ENCODE peak calls at places on chromosomes 4 and X, in seven cellular contexts. U, E, S, Y, V, A and C are unnamed samples.

GRCh38 chr4:538542-539142 is 37.5 kb downstream of the TMEM271 start:
- DNase-seq in V (no peak), S (no peak), U (no peak), A (no peak), E (no peak), Y (no peak), C (no peak)

GRCh38 chr4:85166318-85166717 is 199.8 kb upstream of the WDFY3 start:
- DNase-seq in U (no peak), A (no peak), Y (no peak), E (no peak), S (peak), V (no peak), C (no peak)

GRCh38 chrX:153649178-153649914 is 2.3 kb downstream of the DUSP9 start:
- DNase-seq in Y (peak), E (peak), S (peak), V (peak), U (peak), A (no peak), C (peak)

GRCh38 chrX:119477812-119478232 is 9.6 kb downstream of the SLC25A5 start:
- DNase-seq in A (no peak), U (no peak), V (peak), Y (no peak), S (no peak), E (no peak), C (no peak)

GRCh38 chr4:115657991-115658390 is 544.6 kb upstream of the NDST4 start:
- DNase-seq in Y (peak), U (no peak), V (no peak), E (no peak), S (no peak), A (no peak), C (no peak)

GRCh38 chr4:95268819-95269565 is 279.8 kb downstream of the UNC5C start:
- DNase-seq in Y (no peak), A (no peak), U (no peak), E (no peak), S (peak), V (no peak), C (no peak)

GRCh38 chr4:111546881-111547280 is 598.4 kb upstream of the FAM241A start:
- DNase-seq in A (no peak), S (no peak), U (no peak), V (no peak), Y (no peak), E (no peak), C (no peak)

GRCh38 chrX:18360867-18361266 is 6.4 kb upstream of the SCML2 start:
- DNase-seq in Y (no peak), V (no peak), E (no peak), U (no peak), S (peak), A (no peak), C (no peak)

GRCh38 chrX:38452603-38453002 is 100.2 kb downstream of the OTC start:
- DNase-seq in V (no peak), A (no peak), S (no peak), U (no peak), E (no peak), Y (no peak), C (no peak)

GRCh38 chrX:40003982-40004535 is 93.7 kb downstream of the BCOR start:
- DNase-seq in E (no peak), V (no peak), S (no peak), Y (no peak), A (no peak), U (no peak), C (no peak)

GRCh38 chr4:158810487-158811215 is 41.8 kb downstream of the FNIP2 start:
- DNase-seq in S (peak), U (no peak), E (no peak), Y (peak), A (peak), V (peak), C (peak)

GRCh38 chr4:76811604-76812412 is 86.1 kb downstream of the SOWAHB start:
- DNase-seq in V (no peak), E (no peak), A (no peak), Y (peak), U (no peak), S (no peak), C (no peak)

GRCh38 chr4:100569196-100569595 is 51.4 kb upstream of the EMCN start:
- DNase-seq in Y (no peak), A (no peak), U (no peak), E (peak), S (no peak), V (no peak), C (peak)

GRCh38 chr4:175971393-175972179 is 94.1 kb upstream of the WDR17 start:
- DNase-seq in S (no peak), U (no peak), E (no peak), Y (peak), A (no peak), V (no peak), C (no peak)

GRCh38 chr4:47650584-47651130 is 165.6 kb downstream of the ATP10D start:
- DNase-seq in S (no peak), Y (no peak), E (no peak), V (no peak), A (no peak), U (no peak), C (no peak)

GRCh38 chr4:127309360-127310095 is 323.2 kb upstream of the INTU start:
- DNase-seq in Y (no peak), S (no peak), A (no peak), V (no peak), E (no peak), U (no peak), C (no peak)

GRCh38 chr4:81648576-81649272 is 177.0 kb upstream of the RASGEF1B start:
- DNase-seq in E (peak), Y (no peak), V (no peak), U (no peak), A (no peak), S (no peak), C (peak)

GRCh38 chrX:15236146-15236545 is 33.7 kb downstream of the ASB9 start:
- DNase-seq in Y (no peak), S (peak), V (no peak), A (no peak), E (no peak), U (no peak), C (no peak)

GRCh38 chrX:13899607-13900006 is 82.7 kb upstream of the GPM6B start:
- DNase-seq in V (peak), E (no peak), A (no peak), Y (no peak), U (no peak), S (peak), C (no peak)

GRCh38 chr4:121061215-121061614 is 11.1 kb downstream of the NDNF start:
- DNase-seq in S (no peak), V (no peak), Y (no peak), E (no peak), A (no peak), U (no peak), C (no peak)

GRCh38 chr4:14289708-14290107 is 662.2 kb upstream of the BOD1L1 start:
- DNase-seq in E (no peak), V (no peak), Y (no peak), A (no peak), U (no peak), S (peak), C (no peak)

GRCh38 chr4:74042681-74043080 is 4.2 kb upstream of the CXCL3 start:
- DNase-seq in S (peak), U (no peak), E (no peak), A (no peak), Y (no peak), V (peak), C (no peak)

GRCh38 chr4:3681191-3681590 is 85.0 kb upstream of the ADRA2C start:
- DNase-seq in Y (no peak), A (no peak), S (no peak), U (no peak), E (no peak), V (no peak), C (no peak)

GRCh38 chr4:121656269-121656641 is 40.5 kb downstream of the ANXA5 start:
- DNase-seq in A (peak), U (peak), Y (peak), E (peak), S (peak), V (peak), C (peak)

GRCh38 chr4:139028191-139028661 is 12.6 kb downstream of the NOCT start:
- DNase-seq in S (no peak), A (no peak), E (no peak), Y (peak), U (no peak), V (peak), C (no peak)

GRCh38 chr4:170089274-170089742 is 448 bp downstream of the AADAT start:
- DNase-seq in Y (peak), U (no peak), A (no peak), S (peak), V (peak), E (peak), C (peak)

GRCh38 chrX:19613645-19614323 is 98.5 kb upstream of the MAP3K15 start:
- DNase-seq in A (no peak), E (no peak), V (no peak), U (no peak), Y (no peak), S (no peak), C (no peak)

GRCh38 chr4:55004831-55005230 is 120.6 kb downstream of the KDR start:
- DNase-seq in U (no peak), S (no peak), Y (peak), E (no peak), A (no peak), V (no peak), C (no peak)

GRCh38 chr4:44629280-44629866 is 22.1 kb downstream of the YIPF7 start:
- DNase-seq in E (peak), U (peak), V (peak), S (peak), Y (peak), A (peak), C (peak)

GRCh38 chrX:143994206-143994605 is 110.3 kb downstream of the UBE2NL start:
- DNase-seq in U (no peak), S (peak), Y (no peak), E (no peak), A (no peak), V (no peak), C (no peak)

GRCh38 chrX:20266810-20267598 is at the start of gene RPS6KA3:
- DNase-seq in S (peak), E (peak), U (peak), Y (peak), A (no peak), V (peak), C (peak)

GRCh38 chrX:10615931-10616780 is 4.2 kb downstream of the MID1 start:
- DNase-seq in A (no peak), E (peak), S (peak), U (peak), Y (peak), V (peak), C (peak)

GRCh38 chrX:23662853-23663252 is 4.4 kb upstream of the PRDX4 start:
- DNase-seq in S (no peak), V (no peak), A (no peak), Y (no peak), U (no peak), E (peak), C (peak)

GRCh38 chrX:69361286-69361926 is 142.7 kb upstream of the NALF2 start:
- DNase-seq in A (no peak), Y (no peak), U (no peak), E (no peak), V (no peak), S (peak), C (no peak)

GRCh38 chr4:186592450-186592849 is 37.1 kb upstream of the MTNR1A start:
- DNase-seq in V (no peak), Y (no peak), S (no peak), E (no peak), U (no peak), A (no peak), C (no peak)

GRCh38 chr4:125639182-125639621 is 324.4 kb downstream of the FAT4 start:
- DNase-seq in S (no peak), E (no peak), A (no peak), Y (peak), V (no peak), U (no peak), C (no peak)

GRCh38 chr4:56655209-56655626 is 25.9 kb downstream of the HOPX start:
- DNase-seq in Y (peak), A (no peak), V (no peak), U (no peak), E (peak), S (peak), C (no peak)

GRCh38 chr4:181548873-181549541 is 694.2 kb upstream of the TENM3 start:
- DNase-seq in V (no peak), A (peak), Y (no peak), U (no peak), E (no peak), S (peak), C (no peak)

GRCh38 chr4:40502936-40503335 is 126.7 kb downstream of the RBM47 start:
- DNase-seq in V (no peak), U (no peak), E (peak), Y (no peak), A (no peak), S (no peak), C (peak)

GRCh38 chrX:77925764-77926163 is 15.3 kb downstream of the ATP7A start:
- DNase-seq in S (no peak), Y (no peak), A (no peak), V (no peak), E (no peak), U (no peak), C (no peak)

GRCh38 chr4:141220655-141221605 is at the start of gene ZNF330:
- DNase-seq in V (peak), E (peak), S (peak), A (peak), Y (peak), U (peak), C (peak)
- TF ChIP-seq CTCF in V (no peak), E (peak), S (peak), A (peak), Y (peak), U (no peak), C (peak)

DNA sequence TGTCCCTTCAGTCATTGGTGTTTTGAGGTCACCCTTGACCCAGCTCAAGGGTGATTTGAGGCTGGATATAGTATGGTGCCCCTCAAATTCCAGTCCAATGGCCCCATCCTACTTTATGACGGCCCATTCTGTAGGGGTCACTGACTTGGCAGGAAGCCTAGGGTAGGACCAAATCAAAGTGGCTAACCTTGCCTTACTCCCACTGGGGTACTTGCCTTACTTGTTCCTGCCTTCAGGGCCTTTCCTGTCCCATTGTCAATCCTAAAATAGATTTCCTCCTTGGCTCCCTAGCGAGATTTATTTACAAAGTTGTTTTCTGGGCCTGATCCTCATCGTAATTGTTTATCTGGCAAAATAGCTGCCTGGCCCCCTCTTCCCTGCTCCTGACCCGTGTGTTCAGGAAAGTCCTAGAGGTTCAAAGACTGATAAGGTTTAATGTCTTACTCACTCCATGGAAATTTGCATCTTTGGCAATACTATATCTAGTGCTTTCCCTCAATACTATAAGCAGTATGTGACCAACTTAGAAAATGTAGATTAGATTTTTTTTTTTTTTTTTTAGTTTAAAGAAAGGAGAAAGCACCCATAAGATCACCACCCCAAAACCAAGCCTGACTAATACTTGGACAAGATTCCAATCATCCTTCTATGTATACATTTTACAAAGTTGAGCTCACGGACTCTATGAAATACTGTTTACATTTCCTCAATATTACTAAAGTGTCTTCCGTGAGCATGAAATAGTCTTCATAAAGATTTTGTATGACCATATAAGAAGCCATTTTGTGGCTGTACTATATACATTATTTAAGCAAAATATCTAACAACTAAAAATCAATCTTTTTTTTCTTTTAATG is 44.8 kb downstream of the MSN start:
- DNase-seq in U (no peak), S (no peak), E (no peak), A (no peak), Y (no peak), V (no peak), C (no peak)
- TF ChIP-seq CTCF in U (no peak), S (no peak), E (no peak), A (no peak), Y (no peak), V (no peak), C (no peak)

DNA sequence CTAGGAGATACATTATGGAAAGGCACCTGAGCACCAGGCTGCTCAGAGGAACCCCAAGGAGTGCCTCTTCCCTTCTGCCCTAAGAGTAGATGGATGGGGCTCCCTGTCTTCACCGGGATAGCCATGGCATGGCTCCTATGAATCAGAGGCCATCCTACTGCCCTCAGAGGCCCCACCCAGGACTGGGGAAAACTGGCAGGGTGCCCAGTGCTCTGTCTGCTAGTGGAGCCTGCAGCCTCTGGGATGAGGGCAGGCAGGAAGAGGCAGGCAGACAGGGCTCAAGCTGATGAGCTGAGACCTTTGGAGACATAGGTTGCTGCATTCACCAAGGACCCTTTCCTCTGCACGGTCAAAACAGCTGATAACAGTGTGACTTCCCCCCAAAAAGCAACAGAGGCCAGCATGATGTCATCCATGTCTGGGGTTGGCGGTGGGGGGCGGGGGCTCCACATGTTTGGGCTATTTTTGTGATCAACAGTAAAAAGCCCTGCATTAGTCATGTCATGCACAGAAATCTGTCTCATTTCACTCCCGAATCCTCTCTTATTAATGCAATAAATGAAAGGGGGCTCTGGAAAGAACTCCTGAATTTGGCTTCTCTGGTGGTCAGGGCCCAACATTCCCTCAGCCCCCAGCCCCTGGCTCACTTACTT is 207.6 kb upstream of the MAMLD1 start:
- DNase-seq in S (peak), V (no peak), E (no peak), U (no peak), A (no peak), Y (no peak), C (no peak)
- TF ChIP-seq CTCF in S (no peak), V (no peak), E (no peak), U (no peak), A (no peak), Y (no peak), C (no peak)

GRCh38 chr4:25060586-25061340 is 30.0 kb upstream of the LGI2 start:
- DNase-seq in V (no peak), U (no peak), E (no peak), A (no peak), Y (no peak), S (no peak), C (no peak)

GRCh38 chr4:25058796-25059195 is 28.1 kb upstream of the LGI2 start:
- DNase-seq in Y (no peak), E (no peak), V (no peak), U (no peak), S (no peak), A (no peak), C (no peak)

GRCh38 chr4:25060179-25060578 is 29.4 kb upstream of the LGI2 start:
- DNase-seq in V (no peak), A (no peak), Y (no peak), S (no peak), U (no peak), E (no peak), C (no peak)

GRCh38 chr4:25061602-25062001 is 30.9 kb upstream of the LGI2 start:
- DNase-seq in U (no peak), E (no peak), Y (no peak), A (no peak), S (no peak), V (no peak), C (no peak)

DNA sequence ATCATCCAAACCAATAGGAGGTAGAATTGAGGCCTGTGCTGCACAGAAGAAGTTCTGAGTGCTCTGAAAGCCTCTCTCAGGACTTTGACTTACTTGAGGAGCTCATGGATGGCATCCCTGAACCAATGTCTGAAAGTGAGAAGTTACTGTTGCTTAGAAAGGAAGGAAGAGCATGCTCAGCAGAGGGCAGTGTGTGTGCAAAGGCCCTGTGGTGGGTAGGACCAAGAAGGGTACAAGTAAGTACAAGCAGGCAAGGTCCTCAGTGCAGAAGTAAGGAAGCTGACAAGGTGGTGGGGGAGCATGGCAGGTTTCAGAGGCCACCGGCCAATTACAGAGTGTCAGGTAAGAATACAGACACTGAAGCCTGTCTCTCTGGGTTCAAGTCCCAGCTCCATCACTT is 31.4 kb upstream of the LGI2 start:
- DNase-seq in E (no peak), Y (no peak), S (no peak), A (no peak), U (no peak), V (no peak), C (no peak)
- TF ChIP-seq CTCF in E (no peak), Y (no peak), S (no peak), A (no peak), U (no peak), V (no peak), C (no peak)

GRCh38 chrX:103464071-103464773 is 55.1 kb downstream of the RAB40A start:
- DNase-seq in V (no peak), S (peak), U (peak), A (peak), E (peak), Y (peak), C (peak)
- TF ChIP-seq CTCF in V (no peak), S (peak), U (peak), A (no peak), E (peak), Y (peak), C (peak)

GRCh38 chrX:66408507-66408906 is 230.4 kb downstream of the EDA2R start:
- DNase-seq in Y (no peak), V (no peak), U (no peak), A (no peak), S (peak), E (peak), C (no peak)
- TF ChIP-seq CTCF in Y (no peak), V (no peak), U (no peak), A (peak), S (peak), E (peak), C (no peak)